ENCODE peak calls at places on chromosome 6, in eight cellular contexts. W is adrenal gland, X is PC-9, A is GM23338, C is psoas muscle, N is Peyer's patch, Q is right lobe of liver, Z is Panc1. E is an unnamed sample.

GRCh38 chr6:98467902-98468301 is 366.5 kb upstream of the POU3F2 start:
- DNase-seq in W (no peak), X (no peak), A (no peak), C (no peak), N (no peak), Q (no peak), Z (no peak), E (no peak)

GRCh38 chr6:446418-447366 is 55.1 kb downstream of the IRF4 start:
- DNase-seq in W (no peak), X (no peak), A (no peak), C (no peak), N (no peak), Q (no peak), Z (no peak), E (no peak)

GRCh38 chr6:45032426-45032825 is 295.7 kb upstream of the RUNX2 start:
- DNase-seq in W (no peak), X (no peak), A (no peak), C (no peak), N (no peak), Q (no peak), Z (no peak), E (no peak)

GRCh38 chr6:144585217-144585814 is 300.2 kb downstream of the UTRN start:
- DNase-seq in W (no peak), X (peak), A (peak), C (no peak), N (no peak), Q (no peak), Z (peak), E (peak)

GRCh38 chr6:115216835-115217234 is 843.9 kb downstream of the FRK start:
- DNase-seq in W (no peak), X (no peak), A (no peak), C (no peak), N (no peak), Q (no peak), Z (no peak), E (no peak)

GRCh38 chr6:22925304-22925835 is 356.0 kb downstream of the HDGFL1 start:
- DNase-seq in W (no peak), X (no peak), A (no peak), C (no peak), N (no peak), Q (no peak), Z (no peak), E (no peak)

GRCh38 chr6:45543298-45544235 is 165.8 kb upstream of the SUPT3H start:
- DNase-seq in W (no peak), X (no peak), A (no peak), C (no peak), N (no peak), Q (no peak), Z (peak), E (peak)

GRCh38 chr6:43772571-43773049 is 2.6 kb downstream of the VEGFA start:
- DNase-seq in W (peak), X (peak), A (peak), C (peak), N (peak), Q (no peak), Z (no peak), E (no peak)

GRCh38 chr6:153392156-153392555 is 261.1 kb upstream of the RGS17 start:
- DNase-seq in W (no peak), X (no peak), A (no peak), C (no peak), N (no peak), Q (no peak), Z (no peak), E (no peak)

GRCh38 chr6:52617087-52617486 is 40.2 kb upstream of the TRAM2 start:
- DNase-seq in W (no peak), X (no peak), A (no peak), C (no peak), N (no peak), Q (no peak), Z (no peak), E (no peak)

GRCh38 chr6:24662206-24662605 is 4.5 kb downstream of the TDP2 start:
- DNase-seq in W (no peak), X (no peak), A (no peak), C (no peak), N (no peak), Q (no peak), Z (no peak), E (no peak)

GRCh38 chr6:170007468-170008240 is 256.2 kb downstream of the ERMARD start:
- DNase-seq in W (no peak), X (no peak), A (no peak), C (no peak), N (no peak), Q (no peak), Z (no peak), E (no peak)

GRCh38 chr6:133179483-133179882 is 61.7 kb upstream of the EYA4 start:
- DNase-seq in W (peak), X (no peak), A (no peak), C (no peak), N (no peak), Q (no peak), Z (no peak), E (no peak)

GRCh38 chr6:111057074-111057752 is 30.1 kb upstream of the SLC16A10 start:
- DNase-seq in W (peak), X (no peak), A (peak), C (no peak), N (no peak), Q (no peak), Z (peak), E (peak)

GRCh38 chr6:40763001-40763400 is 175.8 kb upstream of the LRFN2 start:
- DNase-seq in W (no peak), X (no peak), A (no peak), C (no peak), N (peak), Q (no peak), Z (no peak), E (no peak)

GRCh38 chr6:156773476-156773875 is 3.7 kb upstream of the ARID1B start:
- DNase-seq in W (no peak), X (no peak), A (no peak), C (no peak), N (no peak), Q (no peak), Z (no peak), E (no peak)

GRCh38 chr6:125812394-125813231 is 21.9 kb downstream of the NCOA7 start:
- DNase-seq in W (no peak), X (peak), A (no peak), C (no peak), N (no peak), Q (no peak), Z (no peak), E (peak)

GRCh38 chr6:41625442-41625841 is 12.8 kb upstream of the MDFI start:
- DNase-seq in W (no peak), X (no peak), A (no peak), C (no peak), N (no peak), Q (no peak), Z (no peak), E (peak)

GRCh38 chr6:15317934-15318902 is 72.3 kb downstream of the JARID2 start:
- DNase-seq in W (peak), X (no peak), A (no peak), C (no peak), N (no peak), Q (no peak), Z (no peak), E (no peak)

GRCh38 chr6:9711313-9711712 is 703.6 kb downstream of the TFAP2A start:
- DNase-seq in W (no peak), X (no peak), A (no peak), C (no peak), N (no peak), Q (no peak), Z (no peak), E (peak)

GRCh38 chr6:35052694-35053565 is 88.2 kb downstream of the TCP11 start:
- DNase-seq in W (peak), X (no peak), A (no peak), C (peak), N (peak), Q (no peak), Z (no peak), E (no peak)

GRCh38 chr6:113934101-113934500 is 36.8 kb downstream of the HDAC2 start:
- DNase-seq in W (no peak), X (no peak), A (no peak), C (no peak), N (no peak), Q (no peak), Z (no peak), E (no peak)

GRCh38 chr6:132446136-132446535 is 44.9 kb upstream of the MOXD1 start:
- DNase-seq in W (no peak), X (no peak), A (no peak), C (no peak), N (no peak), Q (no peak), Z (no peak), E (no peak)

GRCh38 chr6:144411506-144412165 is 126.5 kb downstream of the UTRN start:
- DNase-seq in W (no peak), X (no peak), A (no peak), C (no peak), N (no peak), Q (no peak), Z (no peak), E (no peak)

GRCh38 chr6:129860901-129861665 is at the start of gene TMEM244:
- DNase-seq in W (no peak), X (no peak), A (no peak), C (no peak), N (no peak), Q (no peak), Z (no peak), E (no peak)

GRCh38 chr6:14875678-14876063 is 370.2 kb upstream of the JARID2 start:
- DNase-seq in W (no peak), X (no peak), A (no peak), C (no peak), N (no peak), Q (no peak), Z (no peak), E (no peak)

GRCh38 chr6:158640519-158640918 is 4.0 kb downstream of the DYNLT1 start:
- DNase-seq in W (no peak), X (no peak), A (no peak), C (no peak), N (no peak), Q (no peak), Z (no peak), E (no peak)

GRCh38 chr6:63816979-63817436 is 181.4 kb downstream of the PHF3 start:
- DNase-seq in W (no peak), X (no peak), A (peak), C (no peak), N (no peak), Q (no peak), Z (no peak), E (peak)
- TF ChIP-seq CTCF in W (no peak), X (no peak), A (peak), C (no peak), N (no peak), Q (peak), Z (peak), E (peak)

GRCh38 chr6:123592426-123592825 is 44.3 kb downstream of the TRDN start:
- DNase-seq in W (no peak), X (no peak), A (no peak), C (no peak), N (no peak), Q (no peak), Z (no peak), E (no peak)
- H3K4me3 ChIP-seq in W (no peak), X (no peak), A (no peak), C (no peak), N (no peak), Q (no peak), Z (no peak), E (no peak)

GRCh38 chr6:37696841-37697735 is 595 bp downstream of the MDGA1 start:
- DNase-seq in W (peak), X (no peak), A (no peak), C (no peak), N (peak), Q (no peak), Z (no peak), E (peak)
- TF ChIP-seq CTCF in W (no peak), X (no peak), A (no peak), C (no peak), N (no peak), Q (no peak), Z (peak), E (no peak)

DNA sequence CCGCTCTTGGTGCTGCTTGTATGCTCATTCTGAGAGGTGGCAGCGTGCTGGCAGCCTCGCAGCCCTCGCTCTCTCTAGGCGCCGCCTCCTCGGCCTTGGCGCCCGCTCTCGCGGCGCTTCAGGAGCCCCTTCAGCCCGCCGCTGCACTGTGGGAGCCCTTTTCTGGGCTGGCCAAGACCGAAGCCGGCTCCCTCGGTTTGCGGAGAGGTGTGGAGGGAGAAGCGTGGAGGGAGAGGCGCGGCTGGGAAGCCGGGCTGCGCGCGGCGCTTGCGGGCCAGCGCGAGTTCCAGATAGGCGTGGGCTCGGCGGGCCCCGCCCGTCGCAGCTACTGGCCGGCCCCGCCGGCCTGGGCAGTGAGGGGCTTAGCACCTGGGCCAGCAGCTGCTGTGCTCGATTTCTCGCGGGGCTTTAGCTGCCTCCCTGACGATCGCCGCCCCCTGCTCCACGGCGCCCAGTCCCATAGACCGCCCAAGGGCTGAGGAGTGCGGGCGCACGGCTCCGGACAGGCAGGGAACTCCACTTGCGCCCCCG is 19.5 kb upstream of the FAM8A1 start:
- DNase-seq in W (peak), X (no peak), A (peak), C (peak), N (peak), Q (no peak), Z (no peak), E (peak)
- H3K4me3 ChIP-seq in W (no peak), X (peak), A (peak), C (peak), N (peak), Q (peak), Z (peak), E (peak)

E was measured in fibroblast of pulmonary artery.